ENCODE peak calls at places on chromosome 16, in eight cellular contexts. W is A549, R is prostate gland, S is breast epithelium, B is heart left ventricle, I is K562, M is spleen, P is uterus. U is an unnamed sample. For H3K9me3, the result is how much of the 10 kb centered on the place peaks cover.

GRCh38 chr16:11550651-11551498 is 35.8 kb downstream of the LITAF start:
- DNase-seq in W (peak), R (no peak), S (no peak), B (no peak), I (no peak), M (no peak), P (no peak), U (no peak)

GRCh38 chr16:89848974-89849373 is 20.7 kb downstream of the SPIRE2 start:
- DNase-seq in W (no peak), R (no peak), S (no peak), B (peak), I (no peak), M (no peak), P (no peak), U (no peak)

GRCh38 chr16:74320707-74321106 is 24.1 kb downstream of the PSMD7 start:
- DNase-seq in W (no peak), R (no peak), S (no peak), B (no peak), I (no peak), M (no peak), P (no peak), U (no peak)

GRCh38 chr16:87628940-87629339 is 26.6 kb downstream of the JPH3 start:
- DNase-seq in W (peak), R (no peak), S (no peak), B (peak), I (no peak), M (no peak), P (no peak), U (no peak)

GRCh38 chr16:73339821-73340220 is 291.9 kb upstream of the ZFHX3 start:
- DNase-seq in W (no peak), R (no peak), S (no peak), B (no peak), I (no peak), M (no peak), P (no peak), U (no peak)

GRCh38 chr16:68992521-68992920 is 112.9 kb upstream of the HAS3 start:
- DNase-seq in W (peak), R (no peak), S (no peak), B (no peak), I (no peak), M (no peak), P (no peak), U (no peak)

GRCh38 chr16:71788578-71788977 is 20.1 kb downstream of the AP1G1 start:
- DNase-seq in W (no peak), R (no peak), S (no peak), B (no peak), I (no peak), M (no peak), P (no peak), U (no peak)

GRCh38 chr16:46709464-46709863 is 20.0 kb downstream of the ORC6 start:
- DNase-seq in W (no peak), R (no peak), S (no peak), B (no peak), I (no peak), M (no peak), P (no peak), U (no peak)

GRCh38 chr16:83609178-83609577 is 198.6 kb upstream of the HSBP1 start:
- DNase-seq in W (no peak), R (no peak), S (no peak), B (no peak), I (no peak), M (no peak), P (no peak), U (no peak)

GRCh38 chr16:89873822-89874689 is 664 bp downstream of the TCF25 start:
- DNase-seq in W (peak), R (peak), S (peak), B (peak), I (peak), M (peak), P (peak), U (peak)

GRCh38 chr16:23195415-23195978 is 13.0 kb downstream of the SCNN1G start:
- DNase-seq in W (no peak), R (no peak), S (no peak), B (no peak), I (no peak), M (no peak), P (no peak), U (no peak)

GRCh38 chr16:4283939-4284338 is 11.1 kb upstream of the TFAP4 start:
- DNase-seq in W (no peak), R (no peak), S (no peak), B (no peak), I (no peak), M (no peak), P (no peak), U (no peak)

GRCh38 chr16:57624044-57624688 is 4.3 kb upstream of the ADGRG1 start:
- DNase-seq in W (peak), R (no peak), S (no peak), B (no peak), I (no peak), M (peak), P (no peak), U (no peak)

GRCh38 chr16:17375388-17376304 is 95.1 kb downstream of the XYLT1 start:
- DNase-seq in W (no peak), R (peak), S (no peak), B (no peak), I (no peak), M (no peak), P (no peak), U (no peak)

GRCh38 chr16:71885261-71885650 is 1.3 kb upstream of the ZNF821 start:
- DNase-seq in W (no peak), R (no peak), S (no peak), B (no peak), I (no peak), M (no peak), P (no peak), U (no peak)

GRCh38 chr16:30903002-30903401 is 6.6 kb downstream of the CTF1 start:
- DNase-seq in W (no peak), R (no peak), S (no peak), B (no peak), I (peak), M (no peak), P (no peak), U (no peak)

GRCh38 chr16:66741131-66741900 is 10.1 kb downstream of the DYNC1LI2 start:
- DNase-seq in W (peak), R (peak), S (peak), B (peak), I (peak), M (no peak), P (peak), U (peak)

GRCh38 chr16:72149676-72150464 is 22.1 kb downstream of the PMFBP1 start:
- DNase-seq in W (no peak), R (no peak), S (no peak), B (no peak), I (peak), M (no peak), P (no peak), U (no peak)

DNA sequence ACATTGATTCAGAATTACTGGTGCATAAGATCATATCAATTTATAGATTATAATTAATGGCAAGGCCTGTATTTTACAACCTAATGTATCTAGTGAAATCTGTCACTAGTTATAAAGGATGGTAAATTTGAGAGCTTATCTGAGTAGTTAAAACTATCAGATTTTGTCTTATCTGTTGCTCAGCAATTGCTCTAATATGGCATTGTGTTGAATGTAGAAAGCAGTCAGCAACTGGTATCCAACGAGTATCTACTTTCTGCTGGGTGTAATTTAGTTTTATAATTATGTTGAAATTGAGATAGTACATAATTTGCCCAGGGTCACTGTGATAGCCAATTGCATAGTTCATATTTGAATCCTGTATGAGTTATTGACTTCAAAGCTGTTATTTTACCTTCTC is 1005.7 kb downstream of the CDH11 start:
- DNase-seq in W (no peak), R (no peak), S (no peak), B (no peak), I (no peak), M (no peak), P (no peak), U (no peak)
- H3K27ac ChIP-seq in W (no peak), R (no peak), S (no peak), B (no peak), I (no peak), M (no peak), P (no peak), U (no peak)

GRCh38 chr16:3113765-3114479 is 1.5 kb downstream of the ZNF205 start:
- DNase-seq in W (peak), R (no peak), S (no peak), B (no peak), I (peak), M (no peak), P (no peak), U (no peak)

GRCh38 chr16:3115011-3115410 is 2.6 kb downstream of the ZNF205 start:
- DNase-seq in W (no peak), R (no peak), S (no peak), B (no peak), I (no peak), M (no peak), P (no peak), U (no peak)

GRCh38 chr16:3115561-3115960 is 3.2 kb downstream of the ZNF205 start:
- DNase-seq in W (no peak), R (no peak), S (no peak), B (no peak), I (no peak), M (no peak), P (no peak), U (no peak)

GRCh38 chr16:3112881-3113574 is 642 bp downstream of the ZNF205 start:
- DNase-seq in W (no peak), R (no peak), S (no peak), B (no peak), I (no peak), M (no peak), P (peak), U (no peak)

GRCh38 chr16:3112058-3112880 is at the start of gene ZNF205:
- DNase-seq in W (peak), R (peak), S (peak), B (peak), I (peak), M (peak), P (peak), U (peak)
- TF ChIP-seq POLR2A in W (peak), R (no peak), S (no peak), B (no peak), I (peak), M (no peak), P (no peak), U (no peak)

DNA sequence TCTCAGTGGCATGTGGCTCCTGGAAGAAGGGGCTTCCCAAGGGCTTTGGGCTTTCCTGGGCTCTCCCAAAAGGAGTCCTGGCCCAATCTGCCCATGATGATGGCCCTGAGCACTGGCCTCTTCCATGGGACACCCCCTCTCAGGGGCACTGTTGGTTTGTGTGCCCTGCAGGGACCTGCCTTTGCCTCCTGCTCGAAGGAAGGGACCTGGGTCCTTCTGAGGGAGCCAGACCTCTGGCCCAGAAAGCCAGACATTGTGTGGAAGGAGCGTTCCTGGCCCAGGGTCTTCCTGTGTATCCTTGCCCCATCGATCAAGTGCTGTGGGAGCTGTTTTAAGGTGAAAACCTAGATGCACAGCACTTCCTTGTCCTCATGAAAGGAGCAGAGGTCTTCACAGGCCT is 1689.3 kb downstream of the TP53TG3F start:
- DNase-seq in W (no peak), R (no peak), S (no peak), B (no peak), I (no peak), M (peak), P (no peak), U (no peak)
- H3K9me3 ChIP-seq in W (under half), R (under half), S (half or more), B (under half), I (under half), M (half or more), P (under half), U (under half)

GRCh38 chr16:80175011-80175410 is 365.8 kb upstream of the DYNLRB2 start:
- DNase-seq in W (no peak), R (no peak), S (no peak), B (no peak), I (no peak), M (no peak), P (no peak), U (no peak)

GRCh38 chr16:80171746-80172145 is 369.0 kb upstream of the DYNLRB2 start:
- DNase-seq in W (no peak), R (no peak), S (no peak), B (no peak), I (no peak), M (no peak), P (no peak), U (no peak)

GRCh38 chr16:80174416-80174815 is 366.4 kb upstream of the DYNLRB2 start:
- DNase-seq in W (peak), R (no peak), S (no peak), B (no peak), I (no peak), M (no peak), P (no peak), U (no peak)

GRCh38 chr16:80167657-80168056 is 373.1 kb upstream of the DYNLRB2 start:
- DNase-seq in W (no peak), R (peak), S (no peak), B (no peak), I (no peak), M (no peak), P (no peak), U (no peak)

GRCh38 chr16:80171199-80171598 is 369.6 kb upstream of the DYNLRB2 start:
- DNase-seq in W (no peak), R (no peak), S (no peak), B (no peak), I (no peak), M (no peak), P (no peak), U (no peak)
- H3K27ac ChIP-seq in W (no peak), R (no peak), S (no peak), B (no peak), I (no peak), M (no peak), P (no peak), U (no peak)

GRCh38 chr16:85166699-85167588 is 54.7 kb upstream of the CIBAR2 start:
- DNase-seq in W (no peak), R (no peak), S (no peak), B (peak), I (no peak), M (no peak), P (no peak), U (no peak)

GRCh38 chr16:85164838-85165516 is 52.7 kb upstream of the CIBAR2 start:
- DNase-seq in W (no peak), R (no peak), S (no peak), B (peak), I (no peak), M (no peak), P (peak), U (no peak)

GRCh38 chr16:85165781-85166180 is 53.5 kb upstream of the CIBAR2 start:
- DNase-seq in W (no peak), R (no peak), S (no peak), B (peak), I (no peak), M (no peak), P (no peak), U (no peak)

GRCh38 chr16:85167589-85168537 is 55.6 kb upstream of the CIBAR2 start:
- DNase-seq in W (peak), R (no peak), S (no peak), B (peak), I (no peak), M (no peak), P (no peak), U (no peak)

GRCh38 chr16:85166281-85166680 is 54.0 kb upstream of the CIBAR2 start:
- DNase-seq in W (no peak), R (no peak), S (no peak), B (peak), I (no peak), M (no peak), P (no peak), U (no peak)
- TF ChIP-seq POLR2A in W (no peak), R (no peak), S (no peak), B (no peak), I (no peak), M (no peak), P (no peak), U (no peak)

GRCh38 chr16:35196313-35196712 is 1736.9 kb downstream of the TP53TG3F start:
- DNase-seq in W (no peak), R (no peak), S (no peak), B (no peak), I (no peak), M (peak), P (no peak), U (no peak)
- H3K9me3 ChIP-seq in W (under half), R (under half), S (under half), B (under half), I (under half), M (half or more), P (under half), U (under half)

GRCh38 chr16:56274369-56274768 is 83.1 kb downstream of the GNAO1 start:
- DNase-seq in W (no peak), R (no peak), S (no peak), B (no peak), I (no peak), M (no peak), P (no peak), U (no peak)

GRCh38 chr16:56277040-56277439 is 85.8 kb downstream of the GNAO1 start:
- DNase-seq in W (peak), R (no peak), S (peak), B (no peak), I (no peak), M (no peak), P (no peak), U (no peak)

GRCh38 chr16:56273615-56274014 is 82.3 kb downstream of the GNAO1 start:
- DNase-seq in W (no peak), R (no peak), S (no peak), B (no peak), I (no peak), M (no peak), P (no peak), U (no peak)

GRCh38 chr16:56275801-56276200 is 84.5 kb downstream of the GNAO1 start:
- DNase-seq in W (no peak), R (no peak), S (peak), B (no peak), I (no peak), M (no peak), P (no peak), U (no peak)

DNA sequence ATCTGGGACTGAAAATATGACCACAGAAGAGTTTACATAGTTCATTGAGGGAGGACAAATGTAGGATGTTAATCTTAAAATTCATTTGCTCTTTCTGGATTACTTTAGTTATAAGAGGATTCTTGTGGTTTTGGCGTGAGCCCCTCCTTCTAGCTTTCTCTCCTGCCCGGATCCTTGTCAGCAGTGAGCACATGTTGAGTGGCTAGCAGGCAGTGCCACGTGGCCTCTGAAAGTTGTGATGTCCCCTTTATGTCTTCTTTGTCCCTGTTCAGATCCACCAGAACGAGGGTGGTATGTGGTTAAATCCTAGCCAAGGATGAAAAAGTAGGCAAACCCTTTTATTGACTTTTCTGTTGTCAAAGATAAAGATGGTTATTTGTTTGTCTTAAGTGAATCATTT is 83.8 kb downstream of the GNAO1 start:
- DNase-seq in W (no peak), R (no peak), S (no peak), B (no peak), I (peak), M (no peak), P (no peak), U (no peak)
- H3K27ac ChIP-seq in W (no peak), R (no peak), S (no peak), B (no peak), I (no peak), M (no peak), P (no peak), U (no peak)

GRCh38 chr16:1293921-1294656 is 15.3 kb upstream of the UBE2I start:
- DNase-seq in W (no peak), R (no peak), S (no peak), B (no peak), I (no peak), M (no peak), P (no peak), U (no peak)

GRCh38 chr16:1298406-1298805 is 11.0 kb upstream of the UBE2I start:
- DNase-seq in W (no peak), R (no peak), S (no peak), B (no peak), I (no peak), M (no peak), P (no peak), U (no peak)

GRCh38 chr16:1297413-1297773 is 12.0 kb upstream of the UBE2I start:
- DNase-seq in W (no peak), R (no peak), S (no peak), B (no peak), I (no peak), M (no peak), P (no peak), U (no peak)

GRCh38 chr16:1296688-1297412 is 12.6 kb upstream of the UBE2I start:
- DNase-seq in W (peak), R (peak), S (no peak), B (no peak), I (no peak), M (no peak), P (no peak), U (peak)

GRCh38 chr16:1295465-1295864 is 14.0 kb upstream of the UBE2I start:
- DNase-seq in W (no peak), R (no peak), S (no peak), B (no peak), I (no peak), M (no peak), P (no peak), U (no peak)
- TF ChIP-seq POLR2A in W (no peak), R (no peak), S (no peak), B (no peak), I (no peak), M (no peak), P (no peak), U (no peak)

GRCh38 chr16:88820335-88821025 is 8.8 kb upstream of the APRT start:
- DNase-seq in W (no peak), R (no peak), S (no peak), B (no peak), I (no peak), M (no peak), P (no peak), U (no peak)

GRCh38 chr16:88817785-88818609 is 6.3 kb upstream of the APRT start:
- DNase-seq in W (no peak), R (no peak), S (no peak), B (no peak), I (no peak), M (no peak), P (no peak), U (no peak)

GRCh38 chr16:88819126-88819525 is 7.4 kb upstream of the APRT start:
- DNase-seq in W (no peak), R (no peak), S (no peak), B (no peak), I (no peak), M (no peak), P (no peak), U (no peak)

GRCh38 chr16:88816736-88817535 is 5.2 kb upstream of the APRT start:
- DNase-seq in W (no peak), R (no peak), S (no peak), B (no peak), I (no peak), M (no peak), P (no peak), U (no peak)

GRCh38 chr16:88818610-88818874 is 6.8 kb upstream of the APRT start:
- DNase-seq in W (no peak), R (no peak), S (no peak), B (no peak), I (no peak), M (no peak), P (no peak), U (no peak)
- H3K9me3 ChIP-seq in W (under half), R (under half), S (under half), B (under half), I (under half), M (under half), P (under half), U (under half)